ENCODE peak calls at places on chromosomes 3 and 15, in nine cellular contexts. V, E, S, B, O, R, U, P and G are unnamed samples.

GRCh38 chr15:84818221-84819131 is 1.3 kb downstream of the ALPK3 start:
- DNase-seq in V (no peak), E (no peak), S (no peak), B (no peak), O (peak), R (no peak), U (no peak), P (no peak), G (no peak)

GRCh38 chr15:43440721-43441281 is 52.2 kb downstream of the TP53BP1 start:
- DNase-seq in V (no peak), E (peak), S (peak), B (peak), O (peak), R (peak), U (no peak), P (peak), G (peak)

GRCh38 chr15:91348812-91349500 is 248.9 kb downstream of the SV2B start:
- DNase-seq in V (no peak), E (no peak), S (no peak), B (no peak), O (peak), R (peak), U (no peak), P (peak), G (no peak)

GRCh38 chr3:127525373-127525772 is 65.2 kb downstream of the TPRA1 start:
- DNase-seq in V (no peak), E (no peak), S (no peak), B (no peak), O (peak), R (peak), U (no peak), P (no peak), G (no peak)

GRCh38 chr3:180590396-180590795 is 11.6 kb upstream of the TTC14 start:
- DNase-seq in V (no peak), E (no peak), S (no peak), B (no peak), O (no peak), R (no peak), U (no peak), P (no peak), G (no peak)

GRCh38 chr15:63048986-63049665 is 6.6 kb downstream of the TPM1 start:
- DNase-seq in V (peak), E (no peak), S (peak), B (no peak), O (peak), R (no peak), U (no peak), P (peak), G (peak)

GRCh38 chr15:70765504-70766281 is 2.3 kb upstream of the UACA start:
- DNase-seq in V (no peak), E (no peak), S (no peak), B (no peak), O (peak), R (peak), U (no peak), P (no peak), G (no peak)

GRCh38 chr3:156291269-156292123 is 171.1 kb downstream of the KCNAB1 start:
- DNase-seq in V (no peak), E (no peak), S (peak), B (no peak), O (peak), R (peak), U (no peak), P (no peak), G (peak)

GRCh38 chr15:88657326-88658069 is 18.7 kb downstream of the ISG20 start:
- DNase-seq in V (no peak), E (no peak), S (peak), B (peak), O (peak), R (peak), U (no peak), P (no peak), G (no peak)

GRCh38 chr3:190486201-190486865 is 27.6 kb upstream of the IL1RAP start:
- DNase-seq in V (no peak), E (no peak), S (no peak), B (no peak), O (peak), R (no peak), U (no peak), P (no peak), G (no peak)

GRCh38 chr15:81012588-81012987 is 11.9 kb downstream of the TLNRD1 start:
- DNase-seq in V (no peak), E (no peak), S (no peak), B (no peak), O (no peak), R (no peak), U (no peak), P (no peak), G (no peak)

GRCh38 chr15:29675791-29676301 is 146.4 kb downstream of the TJP1 start:
- DNase-seq in V (no peak), E (no peak), S (no peak), B (no peak), O (no peak), R (no peak), U (no peak), P (no peak), G (no peak)

GRCh38 chr15:89383635-89384604 is 49.3 kb upstream of the POLG start:
- DNase-seq in V (no peak), E (no peak), S (no peak), B (peak), O (peak), R (no peak), U (no peak), P (no peak), G (peak)